ENCODE peak calls at places on chromosomes 13 and 19, in nine cellular contexts. Y is breast epithelium, W is lung, A is ovary, I is RWPE1, E is heart left ventricle, Z is fibroblast of the aortic adventitia, L is psoas muscle, Q is PC-3. X is an unnamed sample.

GRCh38 chr13:109584844-109585361 is 201.5 kb downstream of the IRS2 start:
- DNase-seq in Y (no peak), W (no peak), A (no peak), I (no peak), E (no peak), Z (no peak), L (no peak), Q (no peak), X (peak)

GRCh38 chr13:111022886-111023285 is 92.2 kb upstream of the ARHGEF7 start:
- DNase-seq in Y (no peak), W (no peak), A (no peak), I (no peak), E (no peak), Z (peak), L (no peak), Q (peak), X (no peak)

GRCh38 chr19:37817180-37817911 is 38.0 kb upstream of the ZNF573 start:
- DNase-seq in Y (peak), W (peak), A (peak), I (peak), E (peak), Z (peak), L (peak), Q (no peak), X (peak)

GRCh38 chr19:15869109-15869555 is 28.7 kb downstream of the CYP4F2 start:
- DNase-seq in Y (peak), W (peak), A (no peak), I (peak), E (no peak), Z (peak), L (no peak), Q (peak), X (peak)

GRCh38 chr13:29502391-29503008 is 93.0 kb downstream of the SLC7A1 start:
- DNase-seq in Y (no peak), W (no peak), A (no peak), I (no peak), E (no peak), Z (no peak), L (peak), Q (no peak), X (no peak)

GRCh38 chr13:79373916-79374315 is 32.1 kb downstream of the RBM26 start:
- DNase-seq in Y (no peak), W (no peak), A (no peak), I (no peak), E (no peak), Z (no peak), L (no peak), Q (no peak), X (no peak)

GRCh38 chr19:9848060-9848459 is 12.9 kb downstream of the PIN1 start:
- DNase-seq in Y (no peak), W (no peak), A (no peak), I (no peak), E (no peak), Z (no peak), L (no peak), Q (peak), X (no peak)

GRCh38 chr19:7636691-7637373 is at the start of gene STXBP2:
- DNase-seq in Y (peak), W (peak), A (no peak), I (peak), E (peak), Z (no peak), L (peak), Q (peak), X (peak)

GRCh38 chr13:56659041-56659471 is 481.7 kb upstream of the PRR20A start:
- DNase-seq in Y (no peak), W (no peak), A (peak), I (no peak), E (no peak), Z (no peak), L (peak), Q (no peak), X (no peak)

GRCh38 chr19:29329460-29330134 is 116.6 kb upstream of the UQCRFS1 start:
- DNase-seq in Y (no peak), W (no peak), A (no peak), I (no peak), E (no peak), Z (no peak), L (no peak), Q (peak), X (no peak)

DNA sequence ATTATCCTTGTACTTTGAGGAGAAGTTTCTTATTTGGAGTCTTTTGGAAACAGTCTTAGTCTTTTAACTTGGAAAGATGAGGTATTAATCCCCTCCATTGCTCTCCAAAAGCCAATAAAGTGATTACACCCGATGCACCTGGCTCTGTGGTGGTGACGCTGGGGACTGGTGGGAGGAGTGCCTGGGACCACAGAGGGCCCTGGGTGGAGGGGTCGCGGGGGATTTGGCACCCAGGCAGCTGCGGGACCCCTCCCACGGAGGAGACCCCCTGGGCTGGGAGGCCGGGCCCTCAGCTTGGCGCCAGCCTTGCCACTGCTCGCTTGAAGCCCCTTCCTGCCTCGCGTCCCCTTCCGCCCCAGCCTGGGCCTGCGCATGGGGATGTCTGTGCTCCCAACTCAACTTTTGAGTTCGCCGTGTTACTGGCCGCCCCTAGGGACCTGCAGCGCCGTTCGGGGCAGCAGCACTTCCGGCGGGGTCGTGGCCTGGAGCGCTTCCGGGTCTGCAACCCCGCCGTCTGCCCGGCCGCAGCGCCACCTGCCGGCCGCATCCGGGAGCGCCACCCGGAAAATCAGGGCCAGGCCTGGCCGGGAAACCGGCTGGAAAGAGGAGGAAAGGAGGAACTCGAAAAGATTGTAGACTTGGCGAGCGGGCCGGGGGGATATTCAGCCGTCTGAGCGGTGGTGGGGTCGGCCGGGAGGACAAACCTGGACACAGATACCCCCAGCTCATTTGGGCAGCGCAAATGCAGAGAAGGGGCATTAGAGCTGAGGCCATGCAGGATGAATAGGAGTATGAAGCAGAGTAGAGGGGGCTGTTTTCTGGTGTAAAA is 8.4 kb downstream of the PEAK3 start:
- DNase-seq in Y (no peak), W (peak), A (peak), I (peak), E (peak), Z (peak), L (peak), Q (peak), X (peak)
- TF ChIP-seq CTCF in Y (peak), W (peak), A (peak), I (peak), E (peak), Z (peak), L (peak), Q (peak), X (peak)

GRCh38 chr13:107296804-107297203 is 728.9 kb upstream of the ARGLU1 start:
- DNase-seq in Y (no peak), W (no peak), A (no peak), I (peak), E (no peak), Z (peak), L (no peak), Q (peak), X (peak)

GRCh38 chr13:107305178-107305577 is 737.2 kb upstream of the ARGLU1 start:
- DNase-seq in Y (no peak), W (no peak), A (no peak), I (no peak), E (no peak), Z (no peak), L (no peak), Q (no peak), X (no peak)

GRCh38 chr13:107299717-107300116 is 731.8 kb upstream of the ARGLU1 start:
- DNase-seq in Y (no peak), W (no peak), A (no peak), I (no peak), E (no peak), Z (no peak), L (no peak), Q (peak), X (no peak)

GRCh38 chr13:107301724-107302374 is 733.9 kb upstream of the ARGLU1 start:
- DNase-seq in Y (no peak), W (no peak), A (no peak), I (no peak), E (no peak), Z (no peak), L (no peak), Q (peak), X (peak)
- TF ChIP-seq CTCF in Y (no peak), W (no peak), A (no peak), I (no peak), E (no peak), Z (no peak), L (no peak), Q (no peak), X (peak)

GRCh38 chr19:49798574-49798973 is 14.5 kb downstream of the FUZ start:
- DNase-seq in Y (no peak), W (no peak), A (peak), I (no peak), E (no peak), Z (no peak), L (no peak), Q (no peak), X (no peak)

GRCh38 chr19:49799271-49799797 is 13.8 kb downstream of the FUZ start:
- DNase-seq in Y (no peak), W (no peak), A (peak), I (no peak), E (no peak), Z (no peak), L (no peak), Q (no peak), X (no peak)

GRCh38 chr19:49800771-49801170 is 12.3 kb downstream of the FUZ start:
- DNase-seq in Y (no peak), W (no peak), A (peak), I (no peak), E (no peak), Z (no peak), L (no peak), Q (no peak), X (no peak)

GRCh38 chr19:49801401-49801888 is 11.6 kb downstream of the FUZ start:
- DNase-seq in Y (no peak), W (no peak), A (peak), I (no peak), E (no peak), Z (no peak), L (peak), Q (no peak), X (no peak)

DNA sequence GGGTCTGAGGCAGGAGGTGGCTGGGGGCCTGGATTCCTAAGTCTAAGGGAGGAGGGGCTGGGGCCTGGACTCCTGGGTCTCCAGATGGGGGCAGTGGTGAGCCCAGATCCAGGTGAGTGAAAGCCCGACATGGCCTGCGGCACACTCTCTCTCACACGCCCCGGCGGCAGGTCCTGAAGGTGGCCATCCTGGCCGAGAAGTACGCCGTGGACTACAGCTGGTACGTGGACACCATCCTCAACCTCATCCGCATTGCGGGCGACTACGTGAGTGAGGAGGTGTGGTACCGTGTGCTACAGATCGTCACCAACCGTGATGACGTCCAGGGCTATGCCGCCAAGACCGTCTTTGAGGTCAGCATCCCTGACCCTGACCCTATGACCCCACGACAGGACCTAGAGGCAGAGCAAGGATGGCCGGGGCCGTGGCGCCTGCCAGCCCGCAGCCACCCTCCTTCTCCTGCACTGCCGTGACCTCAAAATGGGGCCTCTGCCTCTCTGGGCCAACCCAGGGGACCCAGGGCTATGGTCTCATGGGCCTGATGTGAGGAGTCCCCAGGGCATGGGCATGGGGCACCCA is 13.2 kb downstream of the FUZ start:
- DNase-seq in Y (no peak), W (no peak), A (peak), I (no peak), E (no peak), Z (no peak), L (no peak), Q (no peak), X (no peak)
- TF ChIP-seq CTCF in Y (no peak), W (no peak), A (no peak), I (no peak), E (no peak), Z (peak), L (no peak), Q (peak), X (peak)

DNA sequence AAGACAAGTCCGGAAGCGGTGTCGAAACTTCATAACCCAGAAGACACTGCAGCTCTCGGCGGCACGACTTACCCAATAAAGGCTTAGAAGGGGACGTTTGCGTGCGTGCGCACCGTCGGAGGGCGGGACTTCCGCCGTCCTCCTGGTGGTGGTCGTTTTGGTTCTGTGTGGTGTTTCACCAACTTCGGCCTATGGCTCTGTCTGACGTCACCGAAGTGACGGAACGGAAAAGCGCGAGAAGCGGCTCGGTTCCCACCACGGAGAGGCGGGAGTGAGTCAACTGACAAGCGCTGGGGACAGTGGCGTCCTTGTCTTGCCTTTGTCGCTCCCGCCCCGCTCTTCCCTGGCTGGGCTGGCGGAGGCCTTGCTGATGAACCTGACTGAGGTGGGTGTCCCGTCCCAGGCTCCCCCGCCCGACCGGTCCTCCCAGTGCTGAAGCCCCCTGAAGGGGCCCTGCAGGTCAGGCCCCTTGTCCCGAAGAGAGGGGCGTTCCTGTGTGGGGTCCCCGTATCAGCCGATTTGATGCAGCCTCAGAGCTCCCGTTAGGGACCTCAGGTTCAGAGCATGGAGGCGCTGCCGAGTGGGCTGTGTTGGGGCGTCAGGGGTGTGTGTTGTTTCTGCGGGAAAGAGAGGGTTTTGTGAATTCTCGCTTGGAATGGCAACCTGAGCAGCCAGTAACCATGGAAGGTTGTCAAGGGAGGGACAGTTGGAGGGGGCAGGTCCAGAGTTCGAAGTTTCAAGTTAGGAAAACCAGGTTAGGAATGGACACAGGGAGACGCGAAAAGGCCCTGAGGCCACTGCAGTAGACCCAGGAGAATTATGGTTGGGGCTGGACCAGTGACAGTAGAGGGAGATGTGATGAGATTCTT is at the start of gene ZNF548:
- DNase-seq in Y (peak), W (peak), A (peak), I (peak), E (peak), Z (peak), L (peak), Q (peak), X (peak)
- TF ChIP-seq CTCF in Y (peak), W (peak), A (peak), I (no peak), E (no peak), Z (peak), L (peak), Q (peak), X (peak)

DNA sequence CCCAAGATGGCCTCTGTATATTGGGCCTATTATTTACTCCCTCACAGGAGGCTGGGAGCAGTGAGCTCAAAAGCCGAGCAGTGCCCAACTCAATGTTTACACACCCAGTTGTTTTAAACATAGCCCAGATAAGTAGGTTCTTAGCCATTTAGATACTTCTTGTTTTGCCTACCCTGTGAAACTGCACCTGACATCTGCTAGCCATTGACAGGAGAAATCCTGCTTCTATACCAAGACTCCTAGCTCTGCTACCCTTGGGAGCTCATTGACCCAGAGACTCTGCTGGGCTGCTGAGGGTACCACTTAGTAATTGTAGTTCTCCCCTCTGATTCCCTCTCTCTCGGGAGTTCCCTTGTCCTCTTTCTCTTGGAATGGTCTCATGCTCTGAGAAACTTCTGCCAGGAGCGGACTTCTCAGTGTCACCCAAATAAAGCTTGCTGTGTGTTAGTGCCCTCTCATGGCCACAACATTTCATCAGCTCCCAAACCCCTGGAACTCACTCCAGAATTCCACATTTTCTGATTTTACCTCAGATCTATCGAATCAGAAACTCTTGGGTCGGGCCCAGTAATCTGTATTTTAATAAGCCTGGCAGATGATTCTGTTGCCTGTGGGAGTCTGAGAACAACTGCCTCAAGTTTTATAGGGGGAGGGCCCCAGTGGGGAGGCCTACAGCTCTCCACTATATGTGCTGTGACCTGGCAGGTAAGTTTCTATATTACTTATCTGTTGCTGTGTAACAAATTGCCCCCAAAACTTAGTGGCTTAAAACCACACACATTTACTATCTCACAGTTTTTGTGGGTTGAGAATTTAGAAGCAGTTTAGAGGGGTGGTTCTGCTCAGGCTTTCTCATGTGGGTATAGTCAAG is 221.1 kb downstream of the TDRD3 start:
- DNase-seq in Y (no peak), W (no peak), A (no peak), I (peak), E (no peak), Z (peak), L (no peak), Q (peak), X (peak)
- TF ChIP-seq CTCF in Y (no peak), W (no peak), A (no peak), I (no peak), E (no peak), Z (peak), L (no peak), Q (peak), X (peak)

DNA sequence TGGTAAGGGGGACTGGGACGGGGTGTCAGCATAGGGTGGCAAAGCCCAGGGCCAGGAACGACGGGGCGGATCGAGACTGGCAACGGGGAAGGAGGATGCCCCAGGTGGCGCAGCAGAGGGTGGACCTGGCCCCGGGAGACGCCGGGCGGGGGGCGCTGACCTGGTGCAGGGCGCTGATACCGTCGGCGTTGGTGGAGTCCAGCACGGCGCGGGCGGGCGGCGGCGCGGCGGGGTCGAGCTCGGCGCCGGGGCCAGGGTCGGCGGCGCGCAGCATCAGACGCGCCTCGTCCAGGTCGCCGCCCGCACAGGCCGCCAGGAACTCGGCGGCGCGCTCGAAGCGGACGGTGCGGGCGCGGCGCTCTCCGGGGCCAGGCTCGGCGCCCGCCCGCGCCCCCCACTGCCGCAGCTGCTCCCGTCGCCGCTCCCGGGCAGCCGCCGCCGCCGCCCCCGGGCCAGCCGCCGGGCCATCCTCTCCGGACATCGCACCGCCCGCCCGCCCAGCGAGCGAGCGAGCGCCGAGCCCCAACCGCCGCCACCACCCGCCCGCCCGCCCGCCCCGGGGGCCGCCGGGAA is 288 bp downstream of the PPP1R12C start:
- DNase-seq in Y (peak), W (no peak), A (no peak), I (no peak), E (no peak), Z (no peak), L (peak), Q (no peak), X (no peak)
- TF ChIP-seq CTCF in Y (no peak), W (no peak), A (no peak), I (no peak), E (no peak), Z (no peak), L (no peak), Q (no peak), X (no peak)